ENCODE peak calls at places on chromosomes 12 and 14, in nine cellular contexts. U, Z, O, M, A, K, I, E and X are unnamed samples.

GRCh38 chr14:68192935-68193334 is 373.4 kb downstream of the RAD51B start:
- DNase-seq in K (no peak), Z (no peak), A (no peak), E (no peak), I (no peak), U (no peak), M (no peak), O (no peak), X (no peak)

GRCh38 chr12:2284321-2284813 is 231.6 kb downstream of the CACNA1C start:
- DNase-seq in M (peak), I (no peak), A (no peak), E (peak), K (no peak), Z (no peak), O (no peak), U (no peak), X (no peak)

GRCh38 chr12:10849425-10849878 is at the start of gene PRR4:
- DNase-seq in U (peak), E (no peak), O (no peak), A (no peak), M (no peak), Z (no peak), I (no peak), K (no peak), X (no peak)

GRCh38 chr14:21833836-21834235 is 160.2 kb upstream of the OR4E1 start:
- DNase-seq in O (no peak), K (no peak), I (no peak), Z (no peak), E (no peak), A (no peak), U (no peak), M (no peak), X (no peak)

GRCh38 chr12:68695454-68695853 is 8.7 kb downstream of the NUP107 start:
- DNase-seq in U (no peak), E (no peak), M (no peak), O (no peak), I (no peak), K (no peak), A (no peak), Z (no peak), X (no peak)

GRCh38 chr12:114275937-114276785 is 129.8 kb downstream of the TBX5 start:
- DNase-seq in M (no peak), Z (no peak), U (no peak), I (no peak), E (peak), K (no peak), O (no peak), A (no peak), X (no peak)

GRCh38 chr14:33307691-33308369 is 369.2 kb downstream of the NPAS3 start:
- DNase-seq in U (no peak), M (no peak), A (peak), K (no peak), Z (no peak), O (no peak), E (peak), I (no peak), X (peak)

GRCh38 chr14:75522919-75523318 is 650 bp downstream of the BATF start:
- DNase-seq in M (no peak), I (no peak), Z (no peak), K (peak), O (no peak), A (no peak), E (no peak), U (no peak), X (no peak)

GRCh38 chr14:83470466-83470865 is 1936.8 kb upstream of the SEL1L start:
- DNase-seq in I (no peak), Z (no peak), E (peak), M (no peak), U (no peak), K (no peak), A (no peak), O (no peak), X (no peak)

GRCh38 chr12:89469361-89469760 is 55.2 kb downstream of the GALNT4 start:
- DNase-seq in Z (no peak), E (no peak), M (no peak), K (no peak), A (peak), O (no peak), U (peak), I (no peak), X (no peak)

GRCh38 chr14:65333926-65334687 is 78.4 kb upstream of the FUT8 start:
- DNase-seq in I (no peak), O (no peak), U (no peak), M (peak), K (no peak), A (no peak), E (peak), Z (peak), X (no peak)

GRCh38 chr12:70365398-70365647 is 767 bp upstream of the KCNMB4 start:
- DNase-seq in K (no peak), A (no peak), E (no peak), M (no peak), O (no peak), U (no peak), I (no peak), Z (no peak), X (no peak)

GRCh38 chr12:124512667-124513296 is 54.6 kb downstream of the NCOR2 start:
- DNase-seq in I (peak), U (no peak), K (peak), Z (peak), O (no peak), E (peak), A (peak), M (peak), X (peak)

GRCh38 chr14:23562822-23563472 is 4.6 kb downstream of the AP1G2 start:
- DNase-seq in A (peak), U (peak), M (peak), O (peak), E (no peak), I (peak), K (no peak), Z (peak), X (no peak)

GRCh38 chr14:99822166-99822527 is 28.9 kb downstream of the EML1 start:
- DNase-seq in E (no peak), M (no peak), Z (no peak), A (no peak), K (no peak), U (no peak), O (no peak), I (no peak), X (no peak)

GRCh38 chr14:32382704-32383103 is 53.6 kb downstream of the AKAP6 start:
- DNase-seq in O (no peak), K (no peak), M (no peak), A (peak), U (no peak), Z (no peak), E (no peak), I (no peak), X (no peak)

GRCh38 chr12:88952543-88952942 is 372.3 kb upstream of the KITLG start:
- DNase-seq in I (no peak), U (no peak), O (no peak), E (no peak), M (no peak), A (peak), Z (no peak), K (no peak), X (peak)

GRCh38 chr14:61860294-61860918 is 98.2 kb downstream of the SNAPC1 start:
- DNase-seq in Z (peak), K (no peak), E (no peak), A (peak), I (peak), U (peak), M (peak), O (peak), X (peak)

GRCh38 chr12:62166525-62166924 is 93.7 kb upstream of the USP15 start:
- DNase-seq in I (no peak), Z (no peak), O (no peak), K (no peak), A (no peak), M (no peak), U (no peak), E (peak), X (no peak)

GRCh38 chr12:96015672-96016071 is 19.5 kb upstream of the HAL start:
- DNase-seq in A (peak), M (no peak), E (no peak), Z (peak), O (no peak), I (no peak), K (no peak), U (no peak), X (no peak)

GRCh38 chr14:58100735-58101368 is 51.2 kb downstream of the ARMH4 start:
- DNase-seq in E (no peak), Z (no peak), I (no peak), O (no peak), K (no peak), A (no peak), U (no peak), M (peak), X (no peak)

GRCh38 chr14:106459971-106460730 is 933.8 kb downstream of the TMEM121 start:
- DNase-seq in O (peak), U (peak), Z (no peak), I (peak), K (no peak), E (no peak), A (peak), M (no peak), X (no peak)

GRCh38 chr12:3752096-3752709 is 706 bp downstream of the CRACR2A start:
- DNase-seq in Z (peak), A (no peak), E (no peak), K (peak), I (peak), M (peak), U (peak), O (peak), X (peak)

GRCh38 chr12:56074396-56074795 is 5.6 kb upstream of the ERBB3 start:
- DNase-seq in A (no peak), M (no peak), O (no peak), K (no peak), Z (no peak), I (peak), E (no peak), U (no peak), X (no peak)

GRCh38 chr12:122064034-122064777 is 14.3 kb upstream of the MLXIP start:
- DNase-seq in E (peak), A (peak), I (peak), M (peak), Z (peak), O (no peak), U (peak), K (peak), X (peak)

GRCh38 chr14:58118097-58118496 is 33.9 kb downstream of the ARMH4 start:
- DNase-seq in M (no peak), O (no peak), I (no peak), E (no peak), U (no peak), Z (no peak), K (no peak), A (no peak), X (no peak)

GRCh38 chr14:67385618-67386017 is 25.5 kb downstream of the EIF2S1 start:
- DNase-seq in M (no peak), Z (no peak), U (no peak), O (no peak), K (no peak), E (no peak), I (no peak), A (no peak), X (no peak)

GRCh38 chr12:53867216-53868012 is 71.2 kb upstream of the HOXC13 start:
- DNase-seq in K (no peak), U (no peak), O (no peak), I (peak), A (peak), Z (no peak), M (no peak), E (no peak), X (no peak)

GRCh38 chr12:48882325-48882687 is 16.6 kb upstream of the RND1 start:
- DNase-seq in O (no peak), Z (no peak), M (peak), E (no peak), K (no peak), I (no peak), A (no peak), U (no peak), X (peak)

GRCh38 chr12:70006619-70006973 is 181.6 kb downstream of the MYRFL start:
- DNase-seq in E (no peak), Z (no peak), O (no peak), K (no peak), M (no peak), I (no peak), A (no peak), U (no peak), X (no peak)

GRCh38 chr14:45891417-45892080 is 638.5 kb upstream of the MIS18BP1 start:
- DNase-seq in O (no peak), U (no peak), A (no peak), Z (no peak), M (no peak), E (no peak), K (no peak), I (no peak), X (no peak)

GRCh38 chr14:89185919-89186849 is 230.8 kb downstream of the FOXN3 start:
- DNase-seq in Z (no peak), E (peak), U (no peak), O (no peak), M (peak), A (peak), I (no peak), K (no peak), X (no peak)

GRCh38 chr14:57547131-57547530 is 53.5 kb upstream of the CCDC198 start:
- DNase-seq in E (no peak), U (no peak), K (no peak), A (no peak), Z (no peak), O (no peak), M (no peak), I (no peak), X (no peak)

GRCh38 chr12:3033538-3033865 is 43.7 kb upstream of the TSPAN9 start:
- DNase-seq in U (no peak), E (no peak), M (no peak), I (no peak), Z (no peak), K (no peak), A (no peak), O (no peak), X (peak)

GRCh38 chr12:114414866-114415524 is 9.1 kb upstream of the TBX5 start:
- DNase-seq in E (no peak), A (no peak), I (no peak), O (no peak), K (no peak), U (no peak), Z (no peak), M (no peak), X (no peak)

GRCh38 chr14:104447750-104448149 is 131.8 kb upstream of the C14orf180 start:
- DNase-seq in Z (no peak), O (no peak), I (no peak), E (no peak), M (no peak), A (no peak), K (no peak), U (no peak), X (no peak)

GRCh38 chr14:53295985-53296582 is 143.0 kb upstream of the DDHD1 start:
- DNase-seq in Z (no peak), K (no peak), I (peak), E (no peak), M (no peak), U (peak), A (peak), O (no peak), X (no peak)

GRCh38 chr14:20413785-20414117 is 450 bp upstream of the TEP1 start:
- DNase-seq in O (no peak), I (no peak), E (no peak), Z (no peak), K (no peak), U (peak), A (no peak), M (no peak), X (no peak)

GRCh38 chr14:101950100-101950499 is 14.3 kb upstream of the DYNC1H1 start:
- DNase-seq in Z (no peak), M (no peak), A (no peak), K (no peak), O (no peak), I (no peak), E (no peak), U (no peak), X (no peak)